ENCODE peak calls at places on chromosomes 5 and 9, in nine cellular contexts. One of them, this sample, is unnamed.
A peak's percentile ranks its signal among the peaks of the same experiment; 100 is the strongest.

GRCh38 chr9:88460583-88461332 is 72.5 kb downstream of the SPIN1 start:
- DNase-seq in kidney epithelial cell: no peak
- DNase-seq in cardiac fibroblast: peak; percentile 33
- DNase-seq in body of pancreas: no peak
- DNase-seq in iPS-NIHi11: no peak
- DNase-seq in uterus: no peak
- DNase-seq in effector memory CD4-positive, alpha-beta T cell: no peak
- DNase-seq in HEK293T: no peak
- DNase-seq in WTC11: no peak
- DNase-seq in this sample: no peak

GRCh38 chr9:90898229-90898628 is 96.6 kb downstream of the SYK start:
- DNase-seq in kidney epithelial cell: no peak
- DNase-seq in cardiac fibroblast: peak; percentile 18
- DNase-seq in body of pancreas: no peak
- DNase-seq in iPS-NIHi11: no peak
- DNase-seq in uterus: no peak
- DNase-seq in effector memory CD4-positive, alpha-beta T cell: no peak
- DNase-seq in HEK293T: no peak
- DNase-seq in WTC11: no peak
- DNase-seq in this sample: no peak

GRCh38 chr9:83425240-83425639 is 113.0 kb downstream of the FRMD3 start:
- DNase-seq in kidney epithelial cell: peak; percentile 35
- DNase-seq in cardiac fibroblast: peak; percentile 34
- DNase-seq in body of pancreas: peak; percentile 52
- DNase-seq in iPS-NIHi11: no peak
- DNase-seq in uterus: no peak
- DNase-seq in effector memory CD4-positive, alpha-beta T cell: no peak
- DNase-seq in HEK293T: no peak
- DNase-seq in WTC11: no peak
- DNase-seq in this sample: no peak

GRCh38 chr9:95429096-95429495 is 87.7 kb downstream of the PTCH1 start:
- DNase-seq in kidney epithelial cell: no peak
- DNase-seq in cardiac fibroblast: peak; percentile 77
- DNase-seq in body of pancreas: no peak
- DNase-seq in iPS-NIHi11: no peak
- DNase-seq in uterus: no peak
- DNase-seq in effector memory CD4-positive, alpha-beta T cell: no peak
- DNase-seq in HEK293T: no peak
- DNase-seq in WTC11: no peak
- DNase-seq in this sample: no peak

GRCh38 chr5:140317859-140318258 is 15.0 kb upstream of the PFDN1 start:
- DNase-seq in kidney epithelial cell: no peak
- DNase-seq in cardiac fibroblast: peak; percentile 80
- DNase-seq in body of pancreas: no peak
- DNase-seq in iPS-NIHi11: no peak
- DNase-seq in uterus: no peak
- DNase-seq in effector memory CD4-positive, alpha-beta T cell: no peak
- DNase-seq in HEK293T: no peak
- DNase-seq in WTC11: no peak
- DNase-seq in this sample: no peak

GRCh38 chr9:13163287-13163686 is 116.2 kb downstream of the MPDZ start:
- DNase-seq in kidney epithelial cell: no peak
- DNase-seq in cardiac fibroblast: no peak
- DNase-seq in body of pancreas: no peak
- DNase-seq in iPS-NIHi11: no peak
- DNase-seq in uterus: no peak
- DNase-seq in effector memory CD4-positive, alpha-beta T cell: no peak
- DNase-seq in HEK293T: no peak
- DNase-seq in WTC11: no peak
- DNase-seq in this sample: no peak

GRCh38 chr5:111158105-111158744 is 66.0 kb upstream of the CAMK4 start:
- DNase-seq in kidney epithelial cell: peak; percentile 26
- DNase-seq in cardiac fibroblast: peak; percentile 91
- DNase-seq in body of pancreas: peak; percentile 67
- DNase-seq in iPS-NIHi11: peak; percentile 66
- DNase-seq in uterus: peak; percentile 41
- DNase-seq in effector memory CD4-positive, alpha-beta T cell: peak; percentile 59
- DNase-seq in HEK293T: peak; percentile 66
- DNase-seq in WTC11: peak; percentile 81
- DNase-seq in this sample: peak; percentile 29

GRCh38 chr5:89246252-89246651 is 363.3 kb upstream of the MEF2C start:
- DNase-seq in kidney epithelial cell: no peak
- DNase-seq in cardiac fibroblast: no peak
- DNase-seq in body of pancreas: no peak
- DNase-seq in iPS-NIHi11: no peak
- DNase-seq in uterus: no peak
- DNase-seq in effector memory CD4-positive, alpha-beta T cell: no peak
- DNase-seq in HEK293T: no peak
- DNase-seq in WTC11: no peak
- DNase-seq in this sample: no peak

GRCh38 chr9:74858753-74859414 is 28.8 kb downstream of the TRPM6 start:
- DNase-seq in kidney epithelial cell: no peak
- DNase-seq in cardiac fibroblast: no peak
- DNase-seq in body of pancreas: no peak
- DNase-seq in iPS-NIHi11: no peak
- DNase-seq in uterus: no peak
- DNase-seq in effector memory CD4-positive, alpha-beta T cell: no peak
- DNase-seq in HEK293T: no peak
- DNase-seq in WTC11: no peak
- DNase-seq in this sample: no peak

GRCh38 chr5:75051217-75051751 is 1.1 kb downstream of the GCNT4 start:
- DNase-seq in kidney epithelial cell: no peak
- DNase-seq in cardiac fibroblast: peak; percentile 3
- DNase-seq in body of pancreas: peak; percentile 57
- DNase-seq in iPS-NIHi11: no peak
- DNase-seq in uterus: no peak
- DNase-seq in effector memory CD4-positive, alpha-beta T cell: no peak
- DNase-seq in HEK293T: no peak
- DNase-seq in WTC11: no peak
- DNase-seq in this sample: no peak

GRCh38 chr5:39102684-39103155 is 28.5 kb upstream of the RICTOR start:
- DNase-seq in kidney epithelial cell: no peak
- DNase-seq in cardiac fibroblast: peak; percentile 63
- DNase-seq in body of pancreas: no peak
- DNase-seq in iPS-NIHi11: no peak
- DNase-seq in uterus: no peak
- DNase-seq in effector memory CD4-positive, alpha-beta T cell: no peak
- DNase-seq in HEK293T: no peak
- DNase-seq in WTC11: no peak
- DNase-seq in this sample: no peak

GRCh38 chr9:130193119-130193518 is 20.9 kb downstream of the NCS1 start:
- DNase-seq in kidney epithelial cell: no peak
- DNase-seq in cardiac fibroblast: no peak
- DNase-seq in body of pancreas: no peak
- DNase-seq in iPS-NIHi11: no peak
- DNase-seq in uterus: no peak
- DNase-seq in effector memory CD4-positive, alpha-beta T cell: no peak
- DNase-seq in HEK293T: no peak
- DNase-seq in WTC11: no peak
- DNase-seq in this sample: no peak

GRCh38 chr5:55771175-55771655 is 33.4 kb downstream of the DDX4 start:
- DNase-seq in kidney epithelial cell: no peak
- DNase-seq in cardiac fibroblast: peak; percentile 31
- DNase-seq in body of pancreas: no peak
- DNase-seq in iPS-NIHi11: no peak
- DNase-seq in uterus: no peak
- DNase-seq in effector memory CD4-positive, alpha-beta T cell: no peak
- DNase-seq in HEK293T: no peak
- DNase-seq in WTC11: no peak
- DNase-seq in this sample: no peak

GRCh38 chr5:38870595-38870994 is 24.8 kb downstream of the OSMR start:
- DNase-seq in kidney epithelial cell: no peak
- DNase-seq in cardiac fibroblast: no peak
- DNase-seq in body of pancreas: no peak
- DNase-seq in iPS-NIHi11: no peak
- DNase-seq in uterus: no peak
- DNase-seq in effector memory CD4-positive, alpha-beta T cell: no peak
- DNase-seq in HEK293T: no peak
- DNase-seq in WTC11: no peak
- DNase-seq in this sample: no peak

GRCh38 chr9:73871636-73872035 is 625.5 kb upstream of the RORB start:
- DNase-seq in kidney epithelial cell: peak; percentile 23
- DNase-seq in cardiac fibroblast: no peak
- DNase-seq in body of pancreas: no peak
- DNase-seq in iPS-NIHi11: no peak
- DNase-seq in uterus: no peak
- DNase-seq in effector memory CD4-positive, alpha-beta T cell: no peak
- DNase-seq in HEK293T: no peak
- DNase-seq in WTC11: no peak
- DNase-seq in this sample: no peak

GRCh38 chr5:113040672-113041071 is 64.1 kb downstream of the DCP2 start:
- DNase-seq in kidney epithelial cell: no peak
- DNase-seq in cardiac fibroblast: no peak
- DNase-seq in body of pancreas: no peak
- DNase-seq in iPS-NIHi11: no peak
- DNase-seq in uterus: no peak
- DNase-seq in effector memory CD4-positive, alpha-beta T cell: no peak
- DNase-seq in HEK293T: no peak
- DNase-seq in WTC11: no peak
- DNase-seq in this sample: no peak